ENCODE peak calls at places on chromosomes 11 and 22, in seven cellular contexts. F is GM23338, H is brain microvascular endothelial cell, W is astrocyte of the cerebellum, O is psoas muscle, R is fibroblast of villous mesenchyme, E is kidney epithelial cell. Q is an unnamed sample.

GRCh38 chr11:72439455-72439854 is 5.1 kb upstream of the CLPB start:
- DNase-seq in O (no peak), R (peak), W (peak), E (no peak), F (no peak), H (peak), Q (peak)

GRCh38 chr22:37377927-37378326 is 49.4 kb downstream of the ELFN2 start:
- DNase-seq in E (no peak), W (no peak), F (no peak), R (no peak), O (no peak), H (no peak), Q (no peak)

GRCh38 chr22:46238541-46238940 is 11.6 kb downstream of the CDPF1 start:
- DNase-seq in F (no peak), R (no peak), E (no peak), O (no peak), W (no peak), H (no peak), Q (no peak)

GRCh38 chr11:43614214-43614613 is 66.3 kb upstream of the HSD17B12 start:
- DNase-seq in E (no peak), O (no peak), R (no peak), W (no peak), H (no peak), F (no peak), Q (no peak)

GRCh38 chr11:120172054-120172881 is 34.4 kb upstream of the TRIM29 start:
- DNase-seq in R (peak), O (peak), H (peak), W (peak), E (no peak), F (peak), Q (no peak)

GRCh38 chr11:16126361-16126760 is 230.0 kb downstream of the SOX6 start:
- DNase-seq in R (no peak), H (peak), E (no peak), O (no peak), F (no peak), W (peak), Q (no peak)

GRCh38 chr11:64686466-64687175 is 36.4 kb downstream of the NRXN2 start:
- DNase-seq in F (no peak), R (no peak), E (no peak), W (no peak), O (no peak), H (no peak), Q (no peak)

GRCh38 chr11:2447951-2448650 is 3.3 kb downstream of the KCNQ1 start:
- DNase-seq in W (no peak), R (no peak), H (no peak), F (no peak), O (no peak), E (no peak), Q (no peak)

GRCh38 chr11:32758291-32758690 is 36.2 kb downstream of the CCDC73 start:
- DNase-seq in O (no peak), E (no peak), W (no peak), H (no peak), F (no peak), R (no peak), Q (no peak)

GRCh38 chr11:34300571-34301295 is 57.1 kb downstream of the ABTB2 start:
- DNase-seq in F (no peak), R (no peak), O (no peak), W (peak), E (no peak), H (no peak), Q (no peak)

GRCh38 chr11:60345489-60345888 is 18.4 kb downstream of the MS4A6E start:
- DNase-seq in H (peak), W (no peak), R (no peak), F (peak), O (no peak), E (no peak), Q (no peak)

GRCh38 chr22:49768511-49768910 is 59.2 kb downstream of the BRD1 start:
- DNase-seq in H (no peak), F (no peak), W (no peak), E (no peak), R (no peak), O (peak), Q (no peak)

GRCh38 chr11:76361365-76361764 is 19.6 kb downstream of the THAP12 start:
- DNase-seq in W (no peak), E (no peak), F (no peak), H (no peak), O (no peak), R (no peak), Q (no peak)

GRCh38 chr11:34341096-34341495 is 16.7 kb downstream of the ABTB2 start:
- DNase-seq in H (no peak), O (no peak), E (no peak), F (no peak), W (no peak), R (no peak), Q (no peak)

GRCh38 chr22:32574397-32574796 is 99.8 kb downstream of the FBXO7 start:
- DNase-seq in E (no peak), R (no peak), F (no peak), O (no peak), W (no peak), H (no peak), Q (no peak)
- TF ChIP-seq CTCF in E (no peak), R (no peak), F (no peak), O (no peak), W (no peak), H (no peak), Q (no peak)

DNA sequence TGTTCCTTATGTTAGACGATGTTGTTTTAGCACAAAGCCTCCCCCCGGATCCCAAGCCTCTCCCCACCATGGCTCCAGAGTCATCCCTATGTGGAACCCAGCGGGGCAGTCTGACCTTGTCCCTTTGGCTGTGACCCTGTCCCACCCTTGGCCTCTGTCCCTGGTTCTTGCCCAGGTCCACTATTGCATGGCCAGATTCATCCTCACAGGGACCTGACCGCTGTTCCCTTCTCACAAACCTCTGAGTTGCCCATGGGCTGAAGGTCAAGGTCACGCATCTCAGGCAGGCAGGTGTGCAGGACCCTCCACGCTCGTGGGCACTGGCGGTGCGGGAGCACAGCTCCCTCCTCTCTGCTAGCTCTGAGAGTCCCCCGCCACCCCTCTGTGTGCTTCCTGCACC is 39.0 kb downstream of the BCR start:
- DNase-seq in R (no peak), F (no peak), H (no peak), E (no peak), W (no peak), O (no peak), Q (no peak)
- H3K4me3 ChIP-seq in R (peak), F (no peak), H (no peak), E (no peak), W (no peak), O (no peak), Q (no peak)

DNA sequence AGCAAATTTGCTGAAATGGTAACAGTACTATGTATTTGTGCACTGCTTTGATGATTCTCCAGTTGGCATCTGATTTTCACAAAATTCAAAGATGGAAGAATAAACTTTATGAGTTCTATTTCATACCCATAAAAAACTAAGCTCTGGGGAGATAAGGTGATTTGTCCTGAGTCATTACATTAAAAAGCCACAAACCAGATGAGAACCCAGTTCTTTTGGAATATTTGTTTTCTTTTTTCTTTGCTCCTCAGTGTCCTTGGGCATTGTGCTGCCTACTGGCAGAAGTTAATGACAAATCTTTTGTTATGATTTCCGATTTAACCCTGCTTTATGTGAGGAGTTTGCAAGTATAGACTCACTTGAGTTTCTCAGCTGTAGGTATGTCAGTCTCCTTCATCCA is 45.4 kb upstream of the AMOTL1 start:
- DNase-seq in H (no peak), W (no peak), R (peak), E (no peak), O (no peak), F (no peak), Q (no peak)
- TF ChIP-seq CTCF in H (no peak), W (no peak), R (no peak), E (no peak), O (no peak), F (no peak), Q (no peak)

GRCh38 chr11:122113836-122114235 is 2.2 kb downstream of the BLID start:
- DNase-seq in O (no peak), H (no peak), W (no peak), E (no peak), R (peak), F (no peak), Q (no peak)
- H3K4me3 ChIP-seq in O (no peak), H (no peak), W (no peak), E (no peak), R (no peak), F (no peak), Q (no peak)

DNA sequence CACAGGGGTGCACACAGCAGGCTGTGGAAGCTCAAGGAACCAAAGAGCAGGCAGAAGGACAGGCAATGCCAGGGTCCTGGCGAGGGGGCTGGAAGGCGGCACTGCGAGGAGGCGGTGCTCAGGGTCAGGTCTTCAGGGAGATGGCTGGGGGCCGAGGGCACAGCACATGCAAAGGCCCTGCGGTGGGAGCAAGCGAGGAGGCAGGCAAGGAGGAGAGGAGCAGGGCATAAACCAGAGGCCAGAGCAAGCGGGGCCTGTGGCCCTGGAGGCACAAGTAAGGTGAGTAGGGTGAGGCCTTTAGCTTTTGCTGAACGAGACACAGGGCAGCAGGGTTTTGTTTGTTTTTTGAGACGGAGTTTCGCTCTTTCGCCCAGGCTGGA is 126.9 kb downstream of the ARHGAP8 start:
- DNase-seq in E (no peak), O (no peak), H (no peak), W (no peak), F (no peak), R (no peak), Q (no peak)
- TF ChIP-seq CTCF in E (no peak), O (no peak), H (no peak), W (no peak), F (no peak), R (no peak), Q (no peak)

GRCh38 chr11:18792066-18792591 is 531 bp upstream of the PTPN5 start:
- DNase-seq in F (peak), W (no peak), E (no peak), R (no peak), H (no peak), O (no peak), Q (no peak)
- H3K4me3 ChIP-seq in F (peak), W (no peak), E (peak), R (no peak), H (peak), O (peak), Q (no peak)

GRCh38 chr11:79264284-79264683 is 176.5 kb downstream of the TENM4 start:
- DNase-seq in H (no peak), O (no peak), E (no peak), F (no peak), W (peak), R (no peak), Q (peak)
- TF ChIP-seq CTCF in H (no peak), O (no peak), E (no peak), F (no peak), W (no peak), R (no peak), Q (no peak)

DNA sequence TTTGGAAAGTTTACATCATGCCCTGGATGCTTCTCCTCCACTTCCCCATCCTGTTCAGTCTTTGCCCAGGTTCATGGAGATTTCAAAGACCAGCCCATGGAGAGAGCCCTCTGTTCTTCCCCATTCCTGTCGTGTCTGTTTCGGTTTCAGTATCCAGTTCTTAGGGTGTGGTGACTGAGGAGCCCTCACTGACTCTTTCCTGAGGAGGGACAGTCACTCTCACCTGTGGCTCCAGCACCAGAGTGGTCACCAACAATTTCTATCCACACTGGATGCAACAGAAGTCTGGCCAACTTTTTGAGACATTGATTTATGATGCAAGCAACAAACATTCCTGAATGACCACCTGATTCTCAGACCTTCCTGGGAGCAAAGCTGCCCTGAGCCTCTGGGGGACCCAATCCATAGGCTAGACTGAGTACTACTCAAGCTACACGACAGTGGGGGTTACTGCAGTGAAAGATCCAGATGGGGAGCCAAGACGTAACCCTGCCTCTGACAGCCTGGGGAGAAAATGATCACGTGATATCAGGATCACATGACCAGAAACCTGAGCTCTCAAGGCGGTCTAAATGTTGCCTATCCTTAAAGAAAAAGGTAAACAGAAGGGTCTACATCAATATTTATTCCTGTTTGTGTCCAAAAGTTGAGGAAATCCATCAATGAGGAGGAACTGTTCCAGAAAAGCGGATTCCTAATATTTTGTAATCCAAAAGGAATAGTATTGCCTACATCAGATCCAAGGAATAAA is 76.2 kb upstream of the VPREB1 start:
- DNase-seq in F (peak), E (peak), H (no peak), O (no peak), R (peak), W (peak), Q (no peak)
- H3K4me3 ChIP-seq in F (no peak), E (peak), H (no peak), O (peak), R (peak), W (no peak), Q (no peak)

DNA sequence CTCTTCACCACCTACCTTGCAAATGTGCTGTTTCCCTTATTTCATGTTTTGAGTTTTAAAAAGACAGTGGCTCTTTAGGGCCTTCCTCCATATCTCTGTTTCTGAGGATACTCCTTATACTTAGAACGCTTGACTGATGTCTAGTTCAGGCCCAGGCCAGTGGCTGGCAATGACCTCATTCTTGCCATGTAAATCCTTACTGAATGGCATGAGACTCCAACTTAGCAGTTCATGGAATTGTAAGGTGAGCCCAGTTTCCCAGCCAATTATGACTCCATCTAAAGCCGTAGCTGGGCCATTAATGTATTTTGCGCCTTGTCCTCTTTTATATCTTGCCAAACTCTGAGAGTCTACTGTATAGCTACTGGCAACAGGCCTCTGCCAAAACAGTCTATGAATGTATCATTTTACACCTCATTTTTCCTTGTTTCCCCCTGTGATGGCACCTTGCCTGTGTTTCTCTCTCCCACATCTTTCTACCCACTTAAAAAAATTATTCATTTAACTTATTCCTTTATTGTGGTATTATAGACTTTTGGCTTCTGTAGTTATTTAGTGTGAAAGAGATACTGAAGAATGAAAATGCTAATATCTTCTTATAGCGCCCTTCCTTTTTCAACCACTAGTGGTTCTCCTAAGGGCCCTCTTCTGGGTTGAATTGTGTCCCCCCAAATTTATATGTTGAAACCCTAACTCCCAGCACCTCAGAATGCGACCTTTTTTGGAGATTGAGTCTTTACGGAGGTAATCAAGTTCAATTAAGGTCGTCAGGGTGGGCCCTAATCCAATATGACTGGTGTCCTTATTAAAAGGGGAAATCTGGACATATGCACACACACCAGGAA is 67.4 kb downstream of the ZNRF3 start:
- DNase-seq in R (no peak), W (no peak), F (no peak), E (no peak), H (no peak), O (no peak), Q (peak)
- TF ChIP-seq CTCF in R (peak), W (peak), F (peak), E (no peak), H (no peak), O (no peak), Q (no peak)